ENCODE peak calls at places on chromosome 21, in four cellular contexts. E, L, A and G are unnamed samples.

GRCh38 chr21:14308234-14308633 is 74.7 kb downstream of the HSPA13 start:
- DNase-seq in A (no peak), L (no peak), E (no peak), G (no peak)

GRCh38 chr21:35658242-35658641 is 402.1 kb downstream of the SETD4 start:
- DNase-seq in A (no peak), L (peak; percentile 89), E (no peak), G (peak; percentile 53)

GRCh38 chr21:25934771-25935224 is 200.0 kb downstream of the GABPA start:
- DNase-seq in E (peak; percentile 83), A (no peak), L (peak; percentile 99), G (peak; percentile 97)

GRCh38 chr21:39048064-39048463 is 135.2 kb downstream of the PSMG1 start:
- DNase-seq in A (no peak), E (peak; percentile 61), L (peak; percentile 4), G (peak; percentile 56)

GRCh38 chr21:35220301-35220700 is 171.2 kb upstream of the RUNX1 start:
- DNase-seq in E (no peak), L (no peak), A (no peak), G (no peak)

GRCh38 chr21:42864812-42865211 is 14.5 kb downstream of the WDR4 start:
- DNase-seq in A (no peak), E (no peak), L (no peak), G (peak; percentile 33)

GRCh38 chr21:38303300-38303699 is 46.5 kb downstream of the KCNJ15 start:
- DNase-seq in L (peak; percentile 88), E (peak; percentile 83), A (no peak), G (peak; percentile 96)

GRCh38 chr21:38645282-38645681 is 147.0 kb upstream of the ERG start:
- DNase-seq in A (no peak), L (peak; percentile 82), E (no peak), G (peak; percentile 25)

GRCh38 chr21:35940074-35940927 is 120.0 kb downstream of the SETD4 start:
- DNase-seq in E (no peak), L (peak; percentile 81), A (peak; percentile 39), G (peak; percentile 76)

GRCh38 chr21:39434950-39435349 is 10.6 kb downstream of the LCA5L start:
- DNase-seq in A (no peak), E (no peak), L (peak; percentile 33), G (peak; percentile 14)

GRCh38 chr21:38766987-38767722 is 38.6 kb upstream of the ETS2 start:
- DNase-seq in A (no peak), L (no peak), E (no peak), G (no peak)

GRCh38 chr21:14673649-14674048 is 127.5 kb upstream of the SAMSN1 start:
- DNase-seq in E (no peak), A (no peak), L (no peak), G (no peak)

GRCh38 chr21:14080040-14080763 is 130.6 kb downstream of the LIPI start:
- DNase-seq in L (no peak), A (no peak), E (no peak), G (no peak)

DNA sequence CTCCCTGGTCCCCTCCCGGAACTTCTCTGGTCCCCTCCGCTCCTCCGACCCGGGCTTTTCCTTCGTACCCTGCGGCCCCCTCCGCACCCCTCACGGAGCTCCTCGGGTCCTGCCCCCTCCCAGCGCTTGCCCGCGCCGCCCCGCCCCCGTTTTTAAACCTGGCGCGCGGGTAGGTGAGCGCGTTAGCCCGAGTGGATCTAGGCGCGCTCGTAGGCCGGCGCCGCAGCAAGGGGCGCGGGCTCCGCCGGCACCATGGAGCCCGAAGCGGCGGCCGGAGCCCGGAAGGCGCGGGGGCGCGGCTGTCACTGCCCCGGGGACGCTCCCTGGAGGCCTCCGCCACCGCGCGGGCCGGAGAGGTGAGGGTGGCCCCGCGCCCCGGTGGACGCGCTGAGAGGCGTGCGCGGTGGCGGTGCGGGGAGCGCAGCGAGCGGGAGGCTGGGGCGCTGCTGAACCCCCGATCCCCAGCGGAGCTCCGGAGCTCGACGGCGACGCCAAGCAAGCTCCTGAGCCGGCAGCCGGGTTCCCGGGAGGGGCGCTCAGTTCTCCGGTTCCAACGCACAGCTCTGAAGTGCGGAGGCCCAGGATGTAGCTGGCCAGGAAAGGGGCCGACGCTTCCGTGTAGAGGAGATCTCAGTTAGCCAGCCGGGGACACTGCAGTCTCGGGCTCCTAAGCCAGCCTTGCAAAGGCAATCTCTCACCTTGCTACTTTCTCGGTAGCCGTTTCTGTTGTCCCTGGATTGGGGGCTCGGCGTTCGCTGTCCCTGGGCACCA is at the start of gene RIPPLY3:
- DNase-seq in L (no peak), A (peak; percentile 33), E (no peak), G (peak; percentile 21)
- H3K4me3 ChIP-seq in L (peak within 1 kb of the TSS; percentile 31), A (peak within 1 kb of the TSS; percentile 41), E (peak within 1 kb of the TSS; percentile 27), G (peak within 1 kb of the TSS; percentile 48)

GRCh38 chr21:33359446-33359845 is 34.7 kb downstream of the IFNAR1 start:
- DNase-seq in E (no peak), A (no peak), L (no peak), G (no peak)

GRCh38 chr21:33355996-33356395 is 31.2 kb downstream of the IFNAR1 start:
- DNase-seq in A (no peak), L (no peak), E (no peak), G (no peak)

GRCh38 chr21:33360281-33360680 is 35.5 kb downstream of the IFNAR1 start:
- DNase-seq in L (peak; percentile 80), E (no peak), A (no peak), G (peak; percentile 53)

GRCh38 chr21:33355355-33355754 is 30.6 kb downstream of the IFNAR1 start:
- DNase-seq in L (no peak), A (no peak), E (no peak), G (peak; percentile 22)

DNA sequence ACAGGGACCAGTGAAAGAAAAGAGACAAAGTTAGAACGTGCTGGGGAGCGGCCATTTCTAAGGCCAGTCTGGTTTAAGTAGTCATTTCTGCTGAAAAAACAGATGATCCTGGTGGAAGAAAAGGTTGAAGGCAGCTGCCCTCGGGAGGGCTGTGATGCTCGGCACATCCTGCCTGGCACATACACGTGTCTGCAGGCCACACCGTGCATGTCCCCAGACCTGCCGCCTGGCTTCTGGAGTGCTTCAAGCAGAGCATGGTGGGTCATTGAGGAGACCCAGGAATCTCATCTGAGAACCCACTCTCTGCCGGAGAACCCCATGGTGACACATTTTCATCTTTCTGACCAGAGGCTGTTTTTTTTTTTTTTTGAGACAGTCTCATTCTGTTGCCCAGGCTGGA is 32.4 kb downstream of the IFNAR1 start:
- DNase-seq in A (no peak), E (no peak), L (no peak), G (no peak)
- H3K4me3 ChIP-seq in A (no peak overlapping the region), E (no peak overlapping the region), L (no peak overlapping the region), G (no peak overlapping the region)

DNA sequence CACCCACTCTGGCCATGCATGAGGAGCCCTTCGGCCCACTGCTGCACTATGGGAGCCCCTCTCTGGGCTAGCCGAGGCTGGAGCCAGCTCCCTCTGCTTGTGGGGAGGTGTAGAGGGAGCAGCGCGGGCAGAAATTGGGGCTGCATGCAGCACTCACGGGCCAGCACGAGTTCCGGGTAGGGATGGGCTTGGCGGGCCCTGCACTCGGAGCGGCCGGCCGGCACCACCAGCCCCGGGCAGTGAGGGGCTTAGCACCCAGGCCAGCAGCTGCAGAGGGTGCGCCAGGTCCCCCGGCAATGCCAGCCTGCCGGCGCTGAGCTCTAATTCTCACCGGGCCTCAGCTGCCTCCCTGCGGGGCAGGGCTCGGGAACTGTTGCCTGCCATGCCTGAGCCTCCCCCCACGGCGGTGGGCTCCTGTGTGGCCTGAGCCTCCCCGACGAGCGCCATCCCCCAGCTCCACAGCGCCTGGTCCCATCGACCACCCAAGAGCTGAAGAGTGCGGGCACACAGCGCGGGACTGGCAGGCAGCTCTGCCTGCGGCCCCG is 209.0 kb downstream of the LTN1 start:
- DNase-seq in L (no peak), A (no peak), E (no peak), G (no peak)
- H3K4me3 ChIP-seq in L (no peak overlapping the region), A (no peak overlapping the region), E (no peak overlapping the region), G (no peak overlapping the region)

GRCh38 chr21:41374177-41374712 is 12.4 kb downstream of the MX2 start:
- DNase-seq in A (no peak), L (no peak), E (peak; percentile 74), G (no peak)

GRCh38 chr21:41371698-41372030 is 9.8 kb downstream of the MX2 start:
- DNase-seq in A (peak; percentile 37), L (no peak), E (no peak), G (no peak)

GRCh38 chr21:41373253-41373652 is 11.4 kb downstream of the MX2 start:
- DNase-seq in A (no peak), L (no peak), E (no peak), G (no peak)

GRCh38 chr21:41374867-41375533 is 13.2 kb downstream of the MX2 start:
- DNase-seq in L (no peak), A (no peak), E (peak; percentile 32), G (no peak)

GRCh38 chr21:41373769-41374168 is 11.9 kb downstream of the MX2 start:
- DNase-seq in L (no peak), A (no peak), E (peak; percentile 57), G (no peak)
- H3K4me3 ChIP-seq in L (no peak overlapping the region), A (no peak overlapping the region), E (no peak overlapping the region), G (no peak overlapping the region)

GRCh38 chr21:29155933-29156260 is 25.5 kb downstream of the MAP3K7CL start:
- DNase-seq in E (no peak), A (no peak), L (no peak), G (no peak)
- H3K4me3 ChIP-seq in E (peak overlapping the region; percentile 32), A (no peak overlapping the region), L (no peak overlapping the region), G (peak overlapping the region; percentile 43)

GRCh38 chr21:45012661-45013270 is 61.6 kb upstream of the ADARB1 start:
- DNase-seq in L (no peak), E (peak; percentile 70), A (peak; percentile 99), G (no peak)
- H3K4me3 ChIP-seq in L (no peak overlapping the region), E (no peak overlapping the region), A (peak overlapping the region; percentile 26), G (no peak overlapping the region)

DNA sequence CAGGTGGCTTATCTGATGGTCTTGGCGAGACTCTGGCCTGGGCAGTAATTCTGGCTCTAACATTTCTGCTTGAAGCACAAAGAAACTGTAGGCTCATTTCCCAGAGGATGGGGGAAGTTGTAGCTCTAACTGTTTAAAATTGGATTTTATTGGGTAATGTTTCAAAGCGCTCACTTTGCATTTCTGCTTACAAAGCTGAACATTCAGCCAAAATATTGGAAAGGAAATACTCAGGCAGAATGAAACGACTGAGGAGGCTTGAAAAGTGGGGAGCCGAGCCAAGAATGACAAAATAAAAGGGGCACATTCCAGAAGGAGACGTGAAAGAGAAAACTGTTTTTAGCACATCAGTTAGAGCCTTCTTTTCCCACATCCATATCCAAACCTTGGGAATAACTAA is 202.6 kb downstream of the GRIK1 start:
- DNase-seq in L (no peak), E (no peak), A (no peak), G (no peak)
- H3K4me3 ChIP-seq in L (no peak overlapping the region), E (no peak overlapping the region), A (no peak overlapping the region), G (no peak overlapping the region)

GRCh38 chr21:41315726-41316125 is 875 bp upstream of the FAM3B start:
- DNase-seq in A (no peak), L (no peak), E (no peak), G (no peak)

GRCh38 chr21:41316200-41316599 is 401 bp upstream of the FAM3B start:
- DNase-seq in A (no peak), L (no peak), E (no peak), G (no peak)

GRCh38 chr21:41317458-41317857 is 857 bp downstream of the FAM3B start:
- DNase-seq in L (no peak), A (no peak), E (no peak), G (no peak)

GRCh38 chr21:41318218-41318617 is 1.6 kb downstream of the FAM3B start:
- DNase-seq in A (no peak), E (no peak), L (no peak), G (no peak)

GRCh38 chr21:41316641-41317392 is at the start of gene FAM3B:
- DNase-seq in L (no peak), E (peak; percentile 71), A (no peak), G (no peak)
- H3K4me3 ChIP-seq in L (no peak within 1 kb of the TSS), E (peak within 1 kb of the TSS; percentile 2), A (no peak within 1 kb of the TSS), G (no peak within 1 kb of the TSS)

GRCh38 chr21:29335720-29336119 is 37.0 kb downstream of the BACH1 start:
- DNase-seq in E (no peak), A (no peak), L (peak; percentile 61), G (no peak)
- H3K4me3 ChIP-seq in E (no peak overlapping the region), A (no peak overlapping the region), L (no peak overlapping the region), G (no peak overlapping the region)

GRCh38 chr21:45972353-45972715 is 9.2 kb upstream of the COL6A1 start:
- DNase-seq in L (no peak), E (no peak), A (peak; percentile 11), G (no peak)
- H3K4me3 ChIP-seq in L (no peak overlapping the region), E (peak overlapping the region; percentile 9), A (no peak overlapping the region), G (peak overlapping the region; percentile 48)